ENCODE peak calls at places on chromosomes 12 and 14, in five cellular contexts. O is prostate gland, F is left ventricle myocardium inferior, L is thyroid gland, U is BE2C. R is an unnamed sample. For H3K27me3 and H3K36me3, the result is how much of the 10 kb centered on the place peaks cover.

GRCh38 chr14:22397338-22397737 is 191.7 kb downstream of the DAD1 start:
- DNase-seq in O (no peak), F (no peak), L (no peak), U (peak), R (no peak)

GRCh38 chr12:24739094-24739779 is 209.7 kb downstream of the BCAT1 start:
- DNase-seq in O (no peak), F (no peak), L (no peak), U (no peak), R (no peak)

GRCh38 chr14:68961781-68962584 is 17.1 kb downstream of the ACTN1 start:
- DNase-seq in O (no peak), F (no peak), L (no peak), U (peak), R (peak)

GRCh38 chr14:70162353-70162752 is 26.4 kb downstream of the SLC8A3 start:
- DNase-seq in O (no peak), F (no peak), L (no peak), U (no peak), R (no peak)

GRCh38 chr14:102392506-102392905 is 29.8 kb downstream of the TECPR2 start:
- DNase-seq in O (no peak), F (no peak), L (no peak), U (no peak), R (no peak)

GRCh38 chr12:2163172-2163927 is 110.6 kb downstream of the CACNA1C start:
- DNase-seq in O (no peak), F (peak), L (peak), U (no peak), R (no peak)

GRCh38 chr14:37592288-37593274 is 2.5 kb downstream of the FOXA1 start:
- DNase-seq in O (no peak), F (no peak), L (no peak), U (no peak), R (peak)

GRCh38 chr12:103470664-103471063 is 25.1 kb downstream of the C12orf42 start:
- DNase-seq in O (no peak), F (no peak), L (no peak), U (no peak), R (no peak)

GRCh38 chr14:56131004-56131864 is 13.0 kb downstream of the PELI2 start:
- DNase-seq in O (no peak), F (no peak), L (no peak), U (peak), R (no peak)

GRCh38 chr14:39467889-39468524 is 35.8 kb upstream of the FBXO33 start:
- DNase-seq in O (no peak), F (no peak), L (no peak), U (peak), R (no peak)

GRCh38 chr12:26271889-26272492 is 76.6 kb downstream of the SSPN start:
- DNase-seq in O (peak), F (peak), L (peak), U (no peak), R (no peak)

GRCh38 chr14:102717211-102717610 is 60.0 kb upstream of the TRAF3 start:
- DNase-seq in O (no peak), F (no peak), L (no peak), U (peak), R (no peak)

GRCh38 chr12:82996168-82996812 is 309.6 kb downstream of the TMTC2 start:
- DNase-seq in O (no peak), F (no peak), L (no peak), U (no peak), R (no peak)

DNA sequence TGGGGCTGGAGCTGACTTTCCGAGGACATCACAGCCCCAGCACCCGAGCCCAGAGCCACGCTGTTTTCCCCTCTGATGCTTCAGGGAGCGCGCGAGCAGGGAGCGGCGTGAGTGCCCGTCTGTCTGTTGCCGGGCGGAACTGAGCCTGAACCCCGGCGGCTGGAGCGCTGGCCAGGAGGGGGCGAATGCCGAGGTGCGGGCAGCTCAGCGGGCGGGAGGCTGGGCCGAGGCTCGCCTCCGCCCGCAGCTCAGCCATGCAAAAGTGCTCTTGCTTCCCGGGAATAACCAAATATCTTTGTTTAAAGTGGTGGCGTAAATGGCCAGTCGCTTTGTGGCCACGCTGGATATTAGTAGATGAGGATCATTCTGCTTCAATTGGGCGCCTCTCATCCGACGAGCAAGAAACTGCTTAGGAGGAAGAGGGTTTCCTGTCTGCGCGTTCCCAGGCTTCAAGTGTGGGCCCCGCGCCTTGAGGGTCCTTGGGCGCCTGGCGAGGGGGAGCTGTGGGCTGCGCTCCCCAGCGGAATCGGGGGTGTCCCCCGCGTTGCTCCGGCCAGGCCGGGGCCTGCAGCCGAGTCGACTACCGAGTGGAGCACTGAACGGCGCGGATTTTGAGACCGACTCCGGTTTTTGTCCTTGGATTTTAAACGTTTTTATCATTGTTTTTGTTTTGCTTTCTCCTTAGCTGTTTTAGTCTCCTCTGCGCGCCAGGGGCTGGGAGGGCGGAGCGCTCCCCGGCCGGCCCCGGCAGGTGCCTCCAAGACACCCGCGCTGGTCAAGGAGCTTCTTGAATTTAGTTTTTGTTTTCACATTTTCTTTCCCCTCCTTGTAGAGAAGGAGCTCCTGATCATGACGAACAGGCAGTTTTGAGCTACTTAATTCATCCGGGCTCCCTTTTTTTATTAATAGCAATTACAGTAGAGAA is 831 bp upstream of the NKX2-1 start:
- DNase-seq in O (no peak), F (no peak), L (peak), U (no peak), R (peak)
- H3K27me3 ChIP-seq in O (half or more), F (half or more), L (under half), U (half or more), R (half or more)

GRCh38 chr12:51013441-51013840 is 12.7 kb downstream of the SLC11A2 start:
- DNase-seq in O (no peak), F (no peak), L (peak), U (no peak), R (no peak)

GRCh38 chr12:51021694-51022093 is 4.5 kb downstream of the SLC11A2 start:
- DNase-seq in O (no peak), F (no peak), L (no peak), U (no peak), R (no peak)

GRCh38 chr12:51019927-51020326 is 6.3 kb downstream of the SLC11A2 start:
- DNase-seq in O (no peak), F (no peak), L (no peak), U (no peak), R (no peak)

GRCh38 chr12:51020448-51021182 is 5.6 kb downstream of the SLC11A2 start:
- DNase-seq in O (no peak), F (no peak), L (no peak), U (no peak), R (no peak)

GRCh38 chr12:51017452-51017851 is 8.7 kb downstream of the SLC11A2 start:
- DNase-seq in O (no peak), F (no peak), L (no peak), U (no peak), R (no peak)
- H3K4me3 ChIP-seq in O (no peak), F (no peak), L (no peak), U (no peak), R (no peak)

DNA sequence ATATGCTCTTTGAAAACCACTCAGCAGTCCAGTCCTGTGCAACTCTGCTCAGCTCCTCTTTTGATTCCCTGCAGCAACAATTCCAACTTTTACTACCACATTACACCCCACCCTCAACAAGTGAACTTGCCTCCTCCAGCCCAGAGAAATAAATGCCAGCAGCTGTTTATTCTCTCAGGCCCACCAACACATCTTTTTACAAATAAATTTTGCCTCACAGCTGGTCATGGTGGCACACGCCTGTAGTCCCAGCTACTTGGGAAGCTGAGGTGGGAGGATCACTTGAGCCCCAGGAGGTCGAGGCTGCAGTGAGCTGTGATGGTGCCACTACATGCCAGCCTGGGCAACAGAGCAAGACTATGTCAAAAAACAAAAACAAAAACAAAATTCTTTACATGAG is 9.8 kb downstream of the SNX6 start:
- DNase-seq in O (no peak), F (no peak), L (no peak), U (no peak), R (no peak)
- H3K36me3 ChIP-seq in O (under half), F (under half), L (under half), U (under half), R (under half)

GRCh38 chr12:13772264-13772663 is 209.1 kb downstream of the GRIN2B start:
- DNase-seq in O (no peak), F (no peak), L (no peak), U (no peak), R (no peak)

GRCh38 chr12:13780453-13780852 is 200.9 kb downstream of the GRIN2B start:
- DNase-seq in O (no peak), F (no peak), L (no peak), U (no peak), R (no peak)

DNA sequence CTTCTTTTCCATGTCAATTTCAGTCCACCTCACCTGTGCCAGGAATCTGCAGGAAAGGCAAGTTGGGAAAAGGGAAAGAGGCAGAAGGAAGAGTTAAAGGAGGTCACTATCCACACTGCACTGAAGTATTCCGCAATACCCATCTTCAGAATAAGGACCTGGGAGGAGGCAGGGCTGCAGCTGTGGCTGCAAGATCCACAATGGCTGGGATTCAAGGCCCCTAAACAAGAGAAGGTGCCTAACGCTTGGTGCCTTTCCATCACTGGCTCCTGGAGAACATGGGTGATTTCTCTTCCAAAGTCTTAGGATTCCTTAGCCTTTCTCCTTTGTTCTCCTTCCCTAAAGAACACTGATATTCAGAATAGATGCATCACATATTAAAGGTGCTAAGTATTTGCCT is 204.0 kb downstream of the GRIN2B start:
- DNase-seq in O (no peak), F (no peak), L (no peak), U (no peak), R (no peak)
- H3K27me3 ChIP-seq in O (under half), F (under half), L (under half), U (under half), R (under half)

GRCh38 chr14:21103165-21103709 is 2.4 kb downstream of the TMEM253 start:
- DNase-seq in O (no peak), F (no peak), L (no peak), U (no peak), R (peak)
- H3K4me3 ChIP-seq in O (peak), F (peak), L (no peak), U (peak), R (peak)